ENCODE peak calls at places on chromosomes 1 and 21, in nine cellular contexts. One of them, this sample, is unnamed.

GRCh38 chr1:75520862-75521261 is 90.1 kb downstream of the SLC44A5 start:
- DNase-seq in Caco-2: no peak
- DNase-seq in pancreas: no peak
- DNase-seq in lower lobe of right lung: no peak
- DNase-seq in HL-60: no peak
- DNase-seq in body of pancreas: no peak
- DNase-seq in activated B cell treated with CpG ODN at 0.5 μM for 24 hours: no peak
- DNase-seq in cardiac muscle cell: no peak
- DNase-seq in GM13976: no peak
- DNase-seq in this sample: no peak

GRCh38 chr1:16967095-16967567 is 13.3 kb downstream of the MFAP2 start:
- DNase-seq in HL-60: no peak
- DNase-seq in cardiac muscle cell: no peak
- DNase-seq in pancreas: no peak
- DNase-seq in Caco-2: no peak
- DNase-seq in body of pancreas: no peak
- DNase-seq in lower lobe of right lung: no peak
- DNase-seq in activated B cell treated with CpG ODN at 0.5 μM for 24 hours: no peak
- DNase-seq in GM13976: no peak
- DNase-seq in this sample: no peak

GRCh38 chr21:37398697-37399096 is 32.1 kb downstream of the DYRK1A start:
- DNase-seq in body of pancreas: no peak
- DNase-seq in lower lobe of right lung: no peak
- DNase-seq in GM13976: no peak
- DNase-seq in Caco-2: no peak
- DNase-seq in activated B cell treated with CpG ODN at 0.5 μM for 24 hours: no peak
- DNase-seq in HL-60: no peak
- DNase-seq in cardiac muscle cell: no peak
- DNase-seq in pancreas: no peak
- DNase-seq in this sample: no peak

GRCh38 chr1:218488531-218488930 is 143.4 kb downstream of the TGFB2 start:
- DNase-seq in pancreas: no peak
- DNase-seq in lower lobe of right lung: no peak
- DNase-seq in cardiac muscle cell: no peak
- DNase-seq in Caco-2: no peak
- DNase-seq in body of pancreas: no peak
- DNase-seq in HL-60: no peak
- DNase-seq in activated B cell treated with CpG ODN at 0.5 μM for 24 hours: no peak
- DNase-seq in GM13976: no peak
- DNase-seq in this sample: no peak

GRCh38 chr1:198726455-198726854 is 87.6 kb downstream of the PTPRC start:
- DNase-seq in activated B cell treated with CpG ODN at 0.5 μM for 24 hours: no peak
- DNase-seq in pancreas: no peak
- DNase-seq in lower lobe of right lung: no peak
- DNase-seq in Caco-2: no peak
- DNase-seq in HL-60: no peak
- DNase-seq in cardiac muscle cell: no peak
- DNase-seq in GM13976: no peak
- DNase-seq in body of pancreas: no peak
- DNase-seq in this sample: no peak

GRCh38 chr21:42001781-42002180 is 8.4 kb downstream of the ZBTB21 start:
- DNase-seq in Caco-2: no peak
- DNase-seq in cardiac muscle cell: no peak
- DNase-seq in GM13976: no peak
- DNase-seq in body of pancreas: no peak
- DNase-seq in pancreas: no peak
- DNase-seq in HL-60: no peak
- DNase-seq in lower lobe of right lung: no peak
- DNase-seq in activated B cell treated with CpG ODN at 0.5 μM for 24 hours: no peak
- DNase-seq in this sample: no peak

GRCh38 chr1:101137144-101138126 is 99.4 kb upstream of the S1PR1 start:
- DNase-seq in activated B cell treated with CpG ODN at 0.5 μM for 24 hours: no peak
- DNase-seq in GM13976: no peak
- DNase-seq in body of pancreas: no peak
- DNase-seq in cardiac muscle cell: no peak
- DNase-seq in Caco-2: no peak
- DNase-seq in pancreas: no peak
- DNase-seq in lower lobe of right lung: no peak
- DNase-seq in HL-60: peak
- DNase-seq in this sample: no peak

GRCh38 chr21:43317959-43318358 is 109.0 kb downstream of the SIK1 start:
- DNase-seq in Caco-2: no peak
- DNase-seq in GM13976: no peak
- DNase-seq in lower lobe of right lung: no peak
- DNase-seq in pancreas: no peak
- DNase-seq in cardiac muscle cell: no peak
- DNase-seq in activated B cell treated with CpG ODN at 0.5 μM for 24 hours: no peak
- DNase-seq in HL-60: no peak
- DNase-seq in body of pancreas: no peak
- DNase-seq in this sample: no peak

GRCh38 chr1:20426923-20427322 is 59.1 kb downstream of the CAMK2N1 start:
- DNase-seq in cardiac muscle cell: no peak
- DNase-seq in activated B cell treated with CpG ODN at 0.5 μM for 24 hours: no peak
- DNase-seq in pancreas: no peak
- DNase-seq in GM13976: no peak
- DNase-seq in body of pancreas: no peak
- DNase-seq in HL-60: no peak
- DNase-seq in lower lobe of right lung: no peak
- DNase-seq in Caco-2: no peak
- DNase-seq in this sample: no peak

GRCh38 chr1:115166531-115167091 is 77.3 kb upstream of the TSPAN2 start:
- DNase-seq in HL-60: no peak
- DNase-seq in lower lobe of right lung: no peak
- DNase-seq in pancreas: no peak
- DNase-seq in GM13976: no peak
- DNase-seq in cardiac muscle cell: no peak
- DNase-seq in activated B cell treated with CpG ODN at 0.5 μM for 24 hours: no peak
- DNase-seq in body of pancreas: no peak
- DNase-seq in Caco-2: no peak
- DNase-seq in this sample: no peak

GRCh38 chr1:87787551-87787950 is 458.9 kb downstream of the LMO4 start:
- DNase-seq in cardiac muscle cell: no peak
- DNase-seq in body of pancreas: no peak
- DNase-seq in Caco-2: peak
- DNase-seq in lower lobe of right lung: no peak
- DNase-seq in pancreas: no peak
- DNase-seq in HL-60: no peak
- DNase-seq in GM13976: no peak
- DNase-seq in activated B cell treated with CpG ODN at 0.5 μM for 24 hours: no peak
- DNase-seq in this sample: no peak

GRCh38 chr1:151968058-151968457 is 25.6 kb downstream of the S100A10 start:
- DNase-seq in HL-60: no peak
- DNase-seq in cardiac muscle cell: peak
- DNase-seq in activated B cell treated with CpG ODN at 0.5 μM for 24 hours: no peak
- DNase-seq in pancreas: peak
- DNase-seq in lower lobe of right lung: no peak
- DNase-seq in body of pancreas: peak
- DNase-seq in Caco-2: peak
- DNase-seq in GM13976: peak
- DNase-seq in this sample: no peak

GRCh38 chr1:151970641-151971040 is 23.0 kb downstream of the S100A10 start:
- DNase-seq in lower lobe of right lung: no peak
- DNase-seq in cardiac muscle cell: no peak
- DNase-seq in GM13976: no peak
- DNase-seq in body of pancreas: no peak
- DNase-seq in Caco-2: no peak
- DNase-seq in activated B cell treated with CpG ODN at 0.5 μM for 24 hours: no peak
- DNase-seq in pancreas: no peak
- DNase-seq in HL-60: no peak
- DNase-seq in this sample: no peak

GRCh38 chr1:151970128-151970527 is 23.5 kb downstream of the S100A10 start:
- DNase-seq in lower lobe of right lung: no peak
- DNase-seq in GM13976: no peak
- DNase-seq in pancreas: no peak
- DNase-seq in Caco-2: no peak
- DNase-seq in body of pancreas: no peak
- DNase-seq in HL-60: no peak
- DNase-seq in cardiac muscle cell: no peak
- DNase-seq in activated B cell treated with CpG ODN at 0.5 μM for 24 hours: no peak
- DNase-seq in this sample: no peak

GRCh38 chr1:151966061-151966460 is 27.6 kb downstream of the S100A10 start:
- DNase-seq in lower lobe of right lung: no peak
- DNase-seq in body of pancreas: no peak
- DNase-seq in cardiac muscle cell: no peak
- DNase-seq in Caco-2: no peak
- DNase-seq in GM13976: no peak
- DNase-seq in pancreas: no peak
- DNase-seq in HL-60: no peak
- DNase-seq in activated B cell treated with CpG ODN at 0.5 μM for 24 hours: no peak
- DNase-seq in this sample: no peak

GRCh38 chr1:151968791-151969399 is 24.8 kb downstream of the S100A10 start:
- DNase-seq in activated B cell treated with CpG ODN at 0.5 μM for 24 hours: no peak
- DNase-seq in cardiac muscle cell: no peak
- DNase-seq in HL-60: no peak
- DNase-seq in pancreas: no peak
- DNase-seq in lower lobe of right lung: no peak
- DNase-seq in GM13976: no peak
- DNase-seq in Caco-2: peak
- DNase-seq in body of pancreas: no peak
- DNase-seq in this sample: no peak
- TF ChIP-seq CTCF in activated B cell treated with CpG ODN at 0.5 μM for 24 hours: no peak
- TF ChIP-seq CTCF in cardiac muscle cell: no peak
- TF ChIP-seq CTCF in HL-60: no peak
- TF ChIP-seq CTCF in pancreas: no peak
- TF ChIP-seq CTCF in lower lobe of right lung: no peak
- TF ChIP-seq CTCF in GM13976: no peak
- TF ChIP-seq CTCF in Caco-2: peak
- TF ChIP-seq CTCF in body of pancreas: no peak
- TF ChIP-seq CTCF in this sample: no peak

DNA sequence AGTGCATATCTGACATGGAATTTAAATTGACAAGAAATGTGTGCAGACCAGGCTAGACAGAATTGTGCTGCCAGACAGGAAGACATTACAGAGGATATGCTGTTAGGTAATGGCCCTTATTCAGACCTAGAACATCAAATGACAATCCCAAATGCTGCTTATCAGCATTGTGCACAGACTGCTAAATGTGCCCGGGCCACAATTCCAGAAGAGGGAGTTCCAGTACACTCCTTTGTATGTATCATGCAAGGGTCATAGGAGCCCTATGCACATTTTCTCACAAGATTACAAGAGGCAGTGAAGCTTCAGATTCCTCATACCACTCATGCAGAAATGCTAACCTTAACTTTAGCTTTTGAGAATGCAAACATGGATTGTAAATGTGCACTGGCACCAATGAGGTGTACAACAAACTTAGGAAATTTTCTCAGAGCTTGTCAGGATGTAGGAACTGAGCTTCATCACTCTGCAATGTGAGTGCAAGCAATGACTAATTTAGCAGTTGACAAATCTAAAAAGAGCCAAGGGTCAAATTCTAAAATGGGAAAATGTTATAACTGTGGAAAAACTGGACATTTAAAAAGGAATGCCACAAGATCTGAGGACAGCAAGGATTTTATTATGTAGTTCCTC is 273.5 kb downstream of the COL11A1 start:
- DNase-seq in HL-60: no peak
- DNase-seq in lower lobe of right lung: no peak
- DNase-seq in cardiac muscle cell: no peak
- DNase-seq in Caco-2: peak
- DNase-seq in GM13976: no peak
- DNase-seq in body of pancreas: no peak
- DNase-seq in pancreas: no peak
- DNase-seq in activated B cell treated with CpG ODN at 0.5 μM for 24 hours: no peak
- DNase-seq in this sample: no peak
- TF ChIP-seq CTCF in HL-60: no peak
- TF ChIP-seq CTCF in lower lobe of right lung: no peak
- TF ChIP-seq CTCF in cardiac muscle cell: no peak
- TF ChIP-seq CTCF in Caco-2: no peak
- TF ChIP-seq CTCF in GM13976: no peak
- TF ChIP-seq CTCF in body of pancreas: no peak
- TF ChIP-seq CTCF in pancreas: no peak
- TF ChIP-seq CTCF in activated B cell treated with CpG ODN at 0.5 μM for 24 hours: no peak
- TF ChIP-seq CTCF in this sample: no peak

DNA sequence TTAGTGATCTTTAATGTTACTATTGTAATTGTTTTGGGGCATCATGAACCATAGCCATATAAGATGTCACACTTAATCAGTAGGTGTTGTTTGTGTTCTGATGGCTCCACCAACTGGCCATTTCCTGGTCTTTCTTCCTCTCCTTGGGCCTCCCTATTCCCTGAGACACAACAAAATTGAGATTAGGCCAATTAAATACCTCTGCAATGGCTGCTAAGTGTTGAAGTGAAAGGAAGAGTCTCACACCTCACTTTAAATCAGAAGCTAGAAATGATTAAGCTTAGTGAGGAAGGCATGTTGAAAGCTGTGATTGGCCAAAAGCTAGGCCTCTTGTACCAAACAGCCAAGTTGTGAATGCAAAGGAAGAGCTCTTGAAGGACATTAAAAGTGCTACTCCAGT is 30.7 kb downstream of the PPP2R5A start:
- DNase-seq in Caco-2: peak
- DNase-seq in pancreas: no peak
- DNase-seq in cardiac muscle cell: no peak
- DNase-seq in lower lobe of right lung: no peak
- DNase-seq in activated B cell treated with CpG ODN at 0.5 μM for 24 hours: no peak
- DNase-seq in GM13976: peak
- DNase-seq in body of pancreas: peak
- DNase-seq in HL-60: no peak
- DNase-seq in this sample: no peak
- TF ChIP-seq CTCF in Caco-2: peak
- TF ChIP-seq CTCF in pancreas: no peak
- TF ChIP-seq CTCF in cardiac muscle cell: peak
- TF ChIP-seq CTCF in lower lobe of right lung: peak
- TF ChIP-seq CTCF in activated B cell treated with CpG ODN at 0.5 μM for 24 hours: no peak
- TF ChIP-seq CTCF in GM13976: peak
- TF ChIP-seq CTCF in body of pancreas: peak
- TF ChIP-seq CTCF in HL-60: no peak
- TF ChIP-seq CTCF in this sample: no peak

GRCh38 chr1:212455406-212456165 is 22.9 kb downstream of the NENF start:
- DNase-seq in Caco-2: peak
- DNase-seq in HL-60: peak
- DNase-seq in body of pancreas: peak
- DNase-seq in GM13976: peak
- DNase-seq in cardiac muscle cell: peak
- DNase-seq in lower lobe of right lung: peak
- DNase-seq in activated B cell treated with CpG ODN at 0.5 μM for 24 hours: peak
- DNase-seq in pancreas: peak
- DNase-seq in this sample: peak

GRCh38 chr1:212458817-212459216 is 26.1 kb downstream of the NENF start:
- DNase-seq in Caco-2: no peak
- DNase-seq in GM13976: no peak
- DNase-seq in pancreas: no peak
- DNase-seq in cardiac muscle cell: no peak
- DNase-seq in body of pancreas: no peak
- DNase-seq in HL-60: no peak
- DNase-seq in lower lobe of right lung: no peak
- DNase-seq in activated B cell treated with CpG ODN at 0.5 μM for 24 hours: no peak
- DNase-seq in this sample: no peak

GRCh38 chr1:212456166-212456528 is 23.4 kb downstream of the NENF start:
- DNase-seq in activated B cell treated with CpG ODN at 0.5 μM for 24 hours: no peak
- DNase-seq in lower lobe of right lung: no peak
- DNase-seq in GM13976: no peak
- DNase-seq in pancreas: no peak
- DNase-seq in body of pancreas: no peak
- DNase-seq in Caco-2: no peak
- DNase-seq in HL-60: no peak
- DNase-seq in cardiac muscle cell: no peak
- DNase-seq in this sample: no peak

GRCh38 chr1:212459656-212460055 is 26.9 kb downstream of the NENF start:
- DNase-seq in cardiac muscle cell: no peak
- DNase-seq in pancreas: no peak
- DNase-seq in body of pancreas: no peak
- DNase-seq in GM13976: no peak
- DNase-seq in activated B cell treated with CpG ODN at 0.5 μM for 24 hours: no peak
- DNase-seq in lower lobe of right lung: no peak
- DNase-seq in Caco-2: no peak
- DNase-seq in HL-60: no peak
- DNase-seq in this sample: no peak

GRCh38 chr1:212457740-212458338 is 25.1 kb downstream of the NENF start:
- DNase-seq in pancreas: peak
- DNase-seq in body of pancreas: peak
- DNase-seq in cardiac muscle cell: peak
- DNase-seq in GM13976: peak
- DNase-seq in activated B cell treated with CpG ODN at 0.5 μM for 24 hours: no peak
- DNase-seq in lower lobe of right lung: no peak
- DNase-seq in Caco-2: peak
- DNase-seq in HL-60: peak
- DNase-seq in this sample: peak
- TF ChIP-seq CTCF in pancreas: no peak
- TF ChIP-seq CTCF in body of pancreas: peak
- TF ChIP-seq CTCF in cardiac muscle cell: peak
- TF ChIP-seq CTCF in GM13976: peak
- TF ChIP-seq CTCF in activated B cell treated with CpG ODN at 0.5 μM for 24 hours: no peak
- TF ChIP-seq CTCF in lower lobe of right lung: peak
- TF ChIP-seq CTCF in Caco-2: peak
- TF ChIP-seq CTCF in HL-60: peak
- TF ChIP-seq CTCF in this sample: peak

This sample was measured in nephron progenitor cell.